ENCODE peak calls at places on chromosomes 5 and 9, in ten cellular contexts. U, G, W, Q, I, K, B, P, R and H are unnamed samples.

GRCh38 chr9:94643746-94644145 is 4.4 kb upstream of the FBP1 start:
- DNase-seq in U (no peak), G (no peak), W (no peak), Q (no peak), I (no peak), K (no peak), B (no peak), P (no peak), R (no peak), H (no peak)

GRCh38 chr5:159441441-159441840 is 111.2 kb upstream of the IL12B start:
- DNase-seq in U (peak; percentile 27), G (no peak), W (no peak), Q (no peak), I (no peak), K (no peak), B (peak; percentile 58), P (no peak), R (peak; percentile 36), H (no peak)

GRCh38 chr5:152532714-152533113 is 127.6 kb upstream of the NMUR2 start:
- DNase-seq in U (peak; percentile 63), G (no peak), W (peak; percentile 54), Q (no peak), I (no peak), K (peak; percentile 26), B (peak; percentile 66), P (peak; percentile 70), R (peak; percentile 51), H (no peak)

GRCh38 chr9:87610200-87611155 is 112.8 kb downstream of the DAPK1 start:
- DNase-seq in U (no peak), G (no peak), W (no peak), Q (no peak), I (no peak), K (peak; percentile 47), B (no peak), P (no peak), R (no peak), H (no peak)

GRCh38 chr9:135531096-135531495 is 9.9 kb downstream of the LCN1 start:
- DNase-seq in U (no peak), G (no peak), W (no peak), Q (no peak), I (no peak), K (no peak), B (no peak), P (no peak), R (no peak), H (no peak)

GRCh38 chr5:152688561-152689274 is 283.6 kb upstream of the NMUR2 start:
- DNase-seq in U (peak; percentile 24), G (peak; percentile 35), W (no peak), Q (no peak), I (no peak), K (peak; percentile 99), B (peak; percentile 54), P (no peak), R (peak; percentile 96), H (no peak)

GRCh38 chr9:82606761-82607382 is 456.1 kb downstream of the RASEF start:
- DNase-seq in U (peak; percentile 67), G (no peak), W (peak; percentile 60), Q (no peak), I (no peak), K (peak; percentile 50), B (peak; percentile 65), P (peak; percentile 27), R (peak; percentile 65), H (peak; percentile 20)

GRCh38 chr5:139658501-139658927 is 10.4 kb downstream of the CXXC5 start:
- DNase-seq in U (no peak), G (no peak), W (no peak), Q (no peak), I (no peak), K (peak; percentile 57), B (no peak), P (no peak), R (peak; percentile 77), H (no peak)

GRCh38 chr5:14569948-14570691 is 11.5 kb upstream of the OTULINL start:
- DNase-seq in U (no peak), G (no peak), W (no peak), Q (no peak), I (no peak), K (no peak), B (peak; percentile 77), P (no peak), R (peak; percentile 14), H (no peak)